ENCODE peak calls at places on chromosomes 11 and 22, in seven cellular contexts. N, S, T, H, O, C and B are unnamed samples. For H3K4me1, the result is how much of the 10 kb centered on the place peaks cover.

GRCh38 chr11:79482800-79483199 is 42.0 kb upstream of the TENM4 start:
- DNase-seq in N (no peak), S (no peak), T (no peak), H (no peak), O (peak), C (no peak), B (no peak)

GRCh38 chr11:17923213-17923612 is 89.6 kb downstream of the SERGEF start:
- DNase-seq in N (peak), S (no peak), T (no peak), H (no peak), O (no peak), C (no peak), B (no peak)

GRCh38 chr22:20642668-20643179 is 131.2 kb upstream of the SERPIND1 start:
- DNase-seq in N (no peak), S (no peak), T (no peak), H (no peak), O (no peak), C (no peak), B (no peak)

GRCh38 chr11:35352107-35352888 is 67.1 kb downstream of the SLC1A2 start:
- DNase-seq in N (peak), S (peak), T (no peak), H (peak), O (no peak), C (peak), B (no peak)

GRCh38 chr22:31625257-31625640 is 36.8 kb downstream of the PISD start:
- DNase-seq in N (no peak), S (no peak), T (no peak), H (no peak), O (no peak), C (no peak), B (no peak)

GRCh38 chr11:119518746-119519382 is 95.9 kb upstream of the THY1 start:
- DNase-seq in N (no peak), S (peak), T (no peak), H (no peak), O (peak), C (no peak), B (peak)

GRCh38 chr11:68340784-68341556 is 28.6 kb downstream of the LRP5 start:
- DNase-seq in N (no peak), S (no peak), T (no peak), H (no peak), O (no peak), C (no peak), B (no peak)

GRCh38 chr11:1876361-1877063 is 15.2 kb downstream of the PRR33 start:
- DNase-seq in N (peak), S (no peak), T (peak), H (peak), O (no peak), C (peak), B (peak)

GRCh38 chr22:41848468-41848867 is 15.6 kb downstream of the SREBF2 start:
- DNase-seq in N (peak), S (no peak), T (peak), H (peak), O (no peak), C (peak), B (peak)

GRCh38 chr11:69699213-69699612 is 4.6 kb downstream of the FGF19 start:
- DNase-seq in N (no peak), S (no peak), T (no peak), H (no peak), O (no peak), C (no peak), B (no peak)

GRCh38 chr11:19389787-19390303 is 149.1 kb upstream of the E2F8 start:
- DNase-seq in N (no peak), S (peak), T (no peak), H (no peak), O (no peak), C (peak), B (no peak)

GRCh38 chr11:99822846-99823565 is 802.3 kb downstream of the CNTN5 start:
- DNase-seq in N (no peak), S (peak), T (no peak), H (no peak), O (no peak), C (no peak), B (no peak)

GRCh38 chr11:67584205-67584880 is 731 bp downstream of the GSTP1 start:
- DNase-seq in N (peak), S (peak), T (peak), H (peak), O (peak), C (peak), B (peak)

GRCh38 chr11:1934326-1935155 is 12.6 kb upstream of the MRPL23 start:
- DNase-seq in N (no peak), S (no peak), T (peak), H (no peak), O (no peak), C (no peak), B (no peak)

GRCh38 chr11:35146711-35147110 is 7.7 kb downstream of the CD44 start:
- DNase-seq in N (no peak), S (peak), T (no peak), H (no peak), O (no peak), C (no peak), B (no peak)

GRCh38 chr22:49935561-49935960 is 17.1 kb downstream of the CRELD2 start:
- DNase-seq in N (no peak), S (no peak), T (no peak), H (no peak), O (no peak), C (no peak), B (peak)
- H3K4me1 ChIP-seq in N (half or more), S (under half), T (half or more), H (half or more), O (under half), C (half or more), B (under half)

GRCh38 chr11:132780051-132780450 is 752.2 kb downstream of the OPCML start:
- DNase-seq in N (no peak), S (no peak), T (no peak), H (no peak), O (no peak), C (no peak), B (no peak)
- H3K4me3 ChIP-seq in N (no peak), S (no peak), T (no peak), H (no peak), O (no peak), C (no peak), B (no peak)

DNA sequence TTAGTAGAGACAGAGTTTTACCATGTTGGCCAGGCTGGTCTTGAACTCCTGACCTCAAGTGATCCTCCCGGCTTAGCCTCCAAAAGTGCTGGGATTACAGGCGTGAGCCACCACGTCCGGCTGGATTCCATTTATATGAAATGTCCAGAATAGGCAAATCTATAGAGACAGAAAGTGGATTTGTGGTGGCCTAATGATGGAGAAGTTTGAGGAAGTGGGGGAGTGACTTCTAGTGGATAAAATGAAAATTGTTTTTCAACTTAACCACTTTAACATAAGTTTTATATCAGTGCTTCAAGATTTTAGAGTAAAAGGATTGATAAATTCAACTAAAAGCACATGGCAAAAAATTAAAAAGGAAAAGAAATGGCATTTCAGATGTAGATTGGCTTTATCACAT is 66.2 kb downstream of the HIPK3 start:
- DNase-seq in N (no peak), S (no peak), T (no peak), H (no peak), O (no peak), C (no peak), B (no peak)
- TF ChIP-seq CTCF in N (peak), S (peak), T (no peak), H (no peak), O (no peak), C (no peak), B (no peak)

GRCh38 chr11:133953999-133954398 is 2.8 kb downstream of the IGSF9B start:
- DNase-seq in N (no peak), S (no peak), T (peak), H (no peak), O (no peak), C (no peak), B (no peak)

GRCh38 chr11:133955945-133956421 is 785 bp downstream of the IGSF9B start:
- DNase-seq in N (no peak), S (no peak), T (peak), H (no peak), O (no peak), C (no peak), B (no peak)

GRCh38 chr11:133957926-133958325 is 1.2 kb upstream of the IGSF9B start:
- DNase-seq in N (no peak), S (no peak), T (peak), H (no peak), O (no peak), C (no peak), B (peak)

GRCh38 chr11:133955091-133955846 is 1.5 kb downstream of the IGSF9B start:
- DNase-seq in N (peak), S (no peak), T (peak), H (no peak), O (no peak), C (no peak), B (peak)

DNA sequence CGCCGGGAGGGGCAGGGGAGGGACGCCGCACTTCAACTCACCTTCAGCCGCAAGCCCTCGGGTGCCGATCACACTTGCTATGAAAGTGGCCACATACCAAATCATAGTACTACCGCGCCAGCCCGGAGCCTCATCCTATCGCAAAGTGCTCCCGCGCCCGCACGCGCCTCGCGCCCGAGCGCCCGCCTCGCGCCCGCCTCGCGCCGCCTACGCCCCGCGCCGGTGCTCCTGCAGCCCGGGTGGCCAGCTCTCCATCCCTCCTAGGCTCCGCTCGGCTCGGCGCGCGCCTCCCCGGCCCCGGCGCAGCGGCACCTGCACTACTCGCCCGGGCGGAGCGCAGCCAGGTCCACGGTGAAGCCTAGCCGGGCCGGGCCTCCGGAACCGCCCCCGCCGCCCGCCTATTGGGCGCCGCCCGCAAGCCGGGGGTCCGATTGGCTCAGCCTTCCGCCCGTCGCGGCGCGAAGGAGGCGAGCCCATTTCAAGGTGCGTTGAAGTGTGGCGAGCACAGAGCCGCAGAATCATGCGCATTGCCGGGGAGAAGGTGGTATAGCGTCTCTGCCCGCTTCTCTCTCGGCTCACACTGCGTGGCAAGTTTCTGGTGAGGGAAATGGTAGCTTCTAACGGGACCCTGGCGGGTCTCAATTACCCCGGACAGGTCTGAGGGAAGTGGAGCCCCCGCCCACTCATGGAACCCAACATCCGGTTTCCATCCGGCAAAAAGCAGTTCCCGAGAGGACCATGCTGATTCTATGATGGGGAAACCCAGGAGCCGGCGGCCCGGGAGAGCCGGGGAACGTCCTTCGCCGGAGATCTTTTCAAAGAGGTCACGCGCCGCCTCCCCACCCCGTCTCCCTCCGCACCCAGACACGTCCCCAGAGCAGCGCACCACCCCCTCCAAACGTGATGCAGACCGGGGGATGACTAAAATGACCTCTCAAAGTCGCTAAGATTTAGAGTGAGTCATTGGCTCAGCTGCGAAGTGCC is at the start of gene IGSF9B:
- DNase-seq in N (peak), S (peak), T (peak), H (peak), O (peak), C (peak), B (peak)
- H3K4me1 ChIP-seq in N (half or more), S (under half), T (under half), H (under half), O (under half), C (under half), B (under half)

DNA sequence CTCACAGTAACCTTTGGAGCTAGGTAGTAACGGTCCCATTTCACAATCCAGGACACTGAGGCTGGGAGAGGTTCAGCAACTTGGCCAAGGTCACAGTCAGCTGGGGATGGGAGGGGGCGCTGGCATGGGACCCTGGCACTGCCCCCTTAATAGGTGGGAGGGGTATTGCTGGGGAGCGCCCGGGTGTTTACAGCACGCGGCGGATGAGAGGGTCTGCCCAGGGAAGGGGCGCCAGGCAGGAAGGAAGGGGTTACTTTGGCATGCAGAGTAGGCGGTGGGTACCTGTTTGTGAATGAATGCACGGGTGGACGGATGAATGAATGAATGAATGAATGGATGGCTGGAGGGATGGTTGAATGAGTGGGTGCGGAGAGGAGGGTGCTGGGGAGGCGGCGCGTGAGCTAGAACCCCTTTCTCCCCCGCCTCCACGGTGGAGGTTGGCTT is 628 bp upstream of the FLRT1 start:
- DNase-seq in N (no peak), S (no peak), T (no peak), H (no peak), O (no peak), C (no peak), B (no peak)
- H3K4me3 ChIP-seq in N (peak), S (peak), T (no peak), H (peak), O (no peak), C (no peak), B (no peak)

DNA sequence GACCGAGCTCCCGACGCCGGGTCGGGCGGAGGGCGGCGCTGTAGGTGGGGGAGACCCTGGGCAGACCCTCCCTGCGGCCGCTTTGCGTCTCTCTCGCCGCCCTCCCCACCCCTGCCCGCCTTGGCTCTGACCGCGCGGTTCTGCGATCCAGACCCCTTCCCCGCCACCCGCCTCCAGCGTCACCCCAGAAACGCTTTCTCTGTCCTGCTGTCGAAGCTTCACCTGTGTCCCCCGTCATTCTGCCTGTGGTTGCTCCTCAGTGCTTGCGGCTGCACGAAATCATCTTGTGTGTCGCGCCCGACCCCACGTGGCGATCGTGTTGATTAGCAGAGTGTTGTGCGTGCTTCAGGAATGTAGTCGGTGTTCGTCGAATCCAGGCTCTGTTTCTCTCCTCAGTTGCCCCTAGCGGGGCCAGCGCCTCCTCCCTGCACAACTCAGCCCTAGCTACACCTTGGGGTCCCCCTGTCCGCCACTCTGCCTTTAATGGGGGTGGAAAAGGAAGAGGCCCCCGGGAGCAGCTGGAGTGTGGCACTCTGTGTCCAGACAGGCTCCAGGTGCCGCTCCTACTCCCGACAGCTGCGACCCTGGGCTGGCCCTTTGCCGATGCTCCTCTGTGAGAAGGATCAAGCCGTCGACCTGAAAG is 851 bp downstream of the PTDSS2 start:
- DNase-seq in N (peak), S (peak), T (peak), H (peak), O (peak), C (peak), B (peak)
- TF ChIP-seq CTCF in N (no peak), S (peak), T (no peak), H (no peak), O (peak), C (peak), B (no peak)

DNA sequence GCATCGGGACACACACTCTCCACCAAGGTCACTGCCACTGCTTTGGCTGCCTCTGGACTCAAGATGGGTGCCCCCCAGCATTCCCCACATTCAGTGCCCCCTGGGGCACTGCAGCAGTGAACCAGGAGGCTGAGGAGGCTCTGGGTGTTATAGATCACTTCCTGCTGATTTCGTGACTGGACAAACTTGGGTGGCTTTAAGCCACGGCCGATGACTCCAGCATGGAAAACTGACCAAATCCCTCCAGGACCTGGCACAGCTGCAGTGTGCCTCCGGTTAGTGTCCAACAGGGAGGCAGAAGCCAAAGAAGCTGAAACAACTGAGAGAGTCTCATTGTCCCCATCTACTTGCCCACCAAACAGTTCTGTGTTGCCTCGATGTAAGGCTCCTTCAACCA is 1.2 kb upstream of the GANAB start:
- DNase-seq in N (no peak), S (no peak), T (no peak), H (no peak), O (no peak), C (no peak), B (no peak)
- H3K4me1 ChIP-seq in N (half or more), S (under half), T (under half), H (under half), O (under half), C (under half), B (under half)